ENCODE peak calls at places on chromosome 16, in six cellular contexts. One of them, this sample, is unnamed.

GRCh38 chr16:9270424-9270823 is 179.0 kb downstream of the HAPSTR1 start:
- DNase-seq in left ventricle myocardium inferior: no peak
- DNase-seq in fibroblast of the aortic adventitia: no peak
- DNase-seq in uterus: no peak
- DNase-seq in lower lobe of right lung: no peak
- DNase-seq in RWPE1: no peak
- DNase-seq in this sample: no peak

GRCh38 chr16:69105501-69106361 is at the start of gene HAS3:
- DNase-seq in left ventricle myocardium inferior: peak
- DNase-seq in fibroblast of the aortic adventitia: peak
- DNase-seq in uterus: no peak
- DNase-seq in lower lobe of right lung: peak
- DNase-seq in RWPE1: peak
- DNase-seq in this sample: no peak

GRCh38 chr16:81238296-81239011 is at the start of gene BCO1:
- DNase-seq in left ventricle myocardium inferior: no peak
- DNase-seq in fibroblast of the aortic adventitia: peak
- DNase-seq in uterus: peak
- DNase-seq in lower lobe of right lung: no peak
- DNase-seq in RWPE1: peak
- DNase-seq in this sample: no peak

GRCh38 chr16:57609541-57610401 is 18.7 kb upstream of the ADGRG1 start:
- DNase-seq in left ventricle myocardium inferior: no peak
- DNase-seq in fibroblast of the aortic adventitia: peak
- DNase-seq in uterus: no peak
- DNase-seq in lower lobe of right lung: no peak
- DNase-seq in RWPE1: no peak
- DNase-seq in this sample: peak

GRCh38 chr16:88651276-88651988 is 579 bp upstream of the CYBA start:
- DNase-seq in left ventricle myocardium inferior: peak
- DNase-seq in fibroblast of the aortic adventitia: no peak
- DNase-seq in uterus: no peak
- DNase-seq in lower lobe of right lung: peak
- DNase-seq in RWPE1: no peak
- DNase-seq in this sample: peak

GRCh38 chr16:57091990-57092785 is at the start of gene CPNE2:
- DNase-seq in left ventricle myocardium inferior: peak
- DNase-seq in fibroblast of the aortic adventitia: peak
- DNase-seq in uterus: peak
- DNase-seq in lower lobe of right lung: peak
- DNase-seq in RWPE1: peak
- DNase-seq in this sample: no peak

GRCh38 chr16:82011199-82011641 is at the start of gene SDR42E1:
- DNase-seq in left ventricle myocardium inferior: no peak
- DNase-seq in fibroblast of the aortic adventitia: no peak
- DNase-seq in uterus: no peak
- DNase-seq in lower lobe of right lung: peak
- DNase-seq in RWPE1: peak
- DNase-seq in this sample: no peak

GRCh38 chr16:64051826-64052225 is 1070.0 kb downstream of the CDH11 start:
- DNase-seq in left ventricle myocardium inferior: no peak
- DNase-seq in fibroblast of the aortic adventitia: peak
- DNase-seq in uterus: no peak
- DNase-seq in lower lobe of right lung: no peak
- DNase-seq in RWPE1: no peak
- DNase-seq in this sample: no peak

GRCh38 chr16:301235-301634 is 18.3 kb downstream of the PDIA2 start:
- DNase-seq in left ventricle myocardium inferior: no peak
- DNase-seq in fibroblast of the aortic adventitia: no peak
- DNase-seq in uterus: no peak
- DNase-seq in lower lobe of right lung: no peak
- DNase-seq in RWPE1: no peak
- DNase-seq in this sample: no peak

GRCh38 chr16:88014954-88015805 is 63.9 kb downstream of the BANP start:
- DNase-seq in left ventricle myocardium inferior: no peak
- DNase-seq in fibroblast of the aortic adventitia: no peak
- DNase-seq in uterus: peak
- DNase-seq in lower lobe of right lung: peak
- DNase-seq in RWPE1: no peak
- DNase-seq in this sample: no peak

GRCh38 chr16:58510776-58511628 is 4.3 kb upstream of the SETD6 start:
- DNase-seq in left ventricle myocardium inferior: no peak
- DNase-seq in fibroblast of the aortic adventitia: no peak
- DNase-seq in uterus: no peak
- DNase-seq in lower lobe of right lung: peak
- DNase-seq in RWPE1: no peak
- DNase-seq in this sample: no peak

GRCh38 chr16:11107781-11108465 is 148.1 kb downstream of the SOCS1 start:
- DNase-seq in left ventricle myocardium inferior: no peak
- DNase-seq in fibroblast of the aortic adventitia: peak
- DNase-seq in uterus: no peak
- DNase-seq in lower lobe of right lung: no peak
- DNase-seq in RWPE1: no peak
- DNase-seq in this sample: no peak

GRCh38 chr16:68281368-68282063 is 17.2 kb downstream of the SLC7A6 start:
- DNase-seq in left ventricle myocardium inferior: no peak
- DNase-seq in fibroblast of the aortic adventitia: no peak
- DNase-seq in uterus: no peak
- DNase-seq in lower lobe of right lung: no peak
- DNase-seq in RWPE1: no peak
- DNase-seq in this sample: no peak

GRCh38 chr16:55622930-55623561 is 32.7 kb upstream of the SLC6A2 start:
- DNase-seq in left ventricle myocardium inferior: no peak
- DNase-seq in fibroblast of the aortic adventitia: no peak
- DNase-seq in uterus: no peak
- DNase-seq in lower lobe of right lung: no peak
- DNase-seq in RWPE1: peak
- DNase-seq in this sample: no peak

GRCh38 chr16:85587763-85588474 is 25.2 kb upstream of the GSE1 start:
- DNase-seq in left ventricle myocardium inferior: no peak
- DNase-seq in fibroblast of the aortic adventitia: no peak
- DNase-seq in uterus: no peak
- DNase-seq in lower lobe of right lung: no peak
- DNase-seq in RWPE1: no peak
- DNase-seq in this sample: no peak

GRCh38 chr16:57277586-57277985 is 6.9 kb downstream of the PLLP start:
- DNase-seq in left ventricle myocardium inferior: no peak
- DNase-seq in fibroblast of the aortic adventitia: peak
- DNase-seq in uterus: no peak
- DNase-seq in lower lobe of right lung: peak
- DNase-seq in RWPE1: peak
- DNase-seq in this sample: no peak

GRCh38 chr16:87017388-87018012 is 299.7 kb downstream of the C16orf95 start:
- DNase-seq in left ventricle myocardium inferior: no peak
- DNase-seq in fibroblast of the aortic adventitia: peak
- DNase-seq in uterus: no peak
- DNase-seq in lower lobe of right lung: no peak
- DNase-seq in RWPE1: peak
- DNase-seq in this sample: no peak

GRCh38 chr16:87956169-87956770 is 5.0 kb downstream of the BANP start:
- DNase-seq in left ventricle myocardium inferior: peak
- DNase-seq in fibroblast of the aortic adventitia: peak
- DNase-seq in uterus: no peak
- DNase-seq in lower lobe of right lung: peak
- DNase-seq in RWPE1: no peak
- DNase-seq in this sample: peak

GRCh38 chr16:76287466-76287865 is 10.3 kb downstream of the CNTNAP4 start:
- DNase-seq in left ventricle myocardium inferior: no peak
- DNase-seq in fibroblast of the aortic adventitia: no peak
- DNase-seq in uterus: no peak
- DNase-seq in lower lobe of right lung: no peak
- DNase-seq in RWPE1: no peak
- DNase-seq in this sample: no peak

GRCh38 chr16:24717411-24717810 is 12.0 kb upstream of the TNRC6A start:
- DNase-seq in left ventricle myocardium inferior: no peak
- DNase-seq in fibroblast of the aortic adventitia: peak
- DNase-seq in uterus: no peak
- DNase-seq in lower lobe of right lung: no peak
- DNase-seq in RWPE1: no peak
- DNase-seq in this sample: no peak

GRCh38 chr16:9048302-9048700 is 43.1 kb upstream of the HAPSTR1 start:
- DNase-seq in left ventricle myocardium inferior: no peak
- DNase-seq in fibroblast of the aortic adventitia: no peak
- DNase-seq in uterus: no peak
- DNase-seq in lower lobe of right lung: no peak
- DNase-seq in RWPE1: no peak
- DNase-seq in this sample: no peak

GRCh38 chr16:180101-180920 is at the start of gene HBQ1:
- DNase-seq in left ventricle myocardium inferior: peak
- DNase-seq in fibroblast of the aortic adventitia: no peak
- DNase-seq in uterus: no peak
- DNase-seq in lower lobe of right lung: no peak
- DNase-seq in RWPE1: no peak
- DNase-seq in this sample: no peak

GRCh38 chr16:27729516-27730304 is 179.8 kb downstream of the KATNIP start:
- DNase-seq in left ventricle myocardium inferior: no peak
- DNase-seq in fibroblast of the aortic adventitia: peak
- DNase-seq in uterus: no peak
- DNase-seq in lower lobe of right lung: peak
- DNase-seq in RWPE1: no peak
- DNase-seq in this sample: no peak

DNA sequence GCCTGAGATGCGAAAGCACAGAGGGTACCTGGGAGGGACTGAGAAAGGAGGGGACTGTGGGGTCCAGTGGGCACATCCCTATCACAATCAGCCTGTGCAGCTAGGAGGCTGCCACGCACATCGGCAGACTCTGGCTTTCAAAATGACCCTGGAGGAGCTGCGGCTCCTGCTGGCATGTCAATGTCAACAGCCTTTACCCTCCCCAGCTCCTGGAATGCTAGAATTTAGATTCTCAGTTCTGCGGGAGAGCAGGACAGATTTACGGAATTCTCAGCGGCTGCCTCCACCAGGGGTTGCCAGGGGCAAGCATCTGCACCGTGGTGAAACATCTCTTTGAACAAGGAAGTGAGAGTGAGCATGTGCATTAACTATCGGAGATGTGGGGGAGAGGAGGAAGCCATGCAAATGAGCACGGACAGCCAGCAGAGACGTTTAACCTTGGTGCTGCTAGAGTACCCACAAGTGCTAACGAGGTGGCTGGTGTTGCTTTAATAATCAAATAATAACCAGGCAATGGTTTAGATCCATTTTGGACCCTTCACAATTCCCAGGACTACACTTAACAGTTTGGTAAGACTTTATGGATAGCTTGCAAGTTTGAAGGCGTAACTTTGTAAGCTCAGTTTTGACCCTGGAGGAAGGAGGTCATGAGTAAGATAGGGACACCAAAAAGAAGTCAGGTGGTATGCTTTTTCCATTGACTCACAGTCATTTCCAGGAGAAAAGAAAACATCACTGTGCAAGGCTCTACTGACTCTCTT is 54.1 kb downstream of the XYLT1 start:
- DNase-seq in left ventricle myocardium inferior: peak
- DNase-seq in fibroblast of the aortic adventitia: no peak
- DNase-seq in uterus: no peak
- DNase-seq in lower lobe of right lung: peak
- DNase-seq in RWPE1: no peak
- DNase-seq in this sample: peak
- TF ChIP-seq CTCF in left ventricle myocardium inferior: peak
- TF ChIP-seq CTCF in fibroblast of the aortic adventitia: no peak
- TF ChIP-seq CTCF in uterus: no peak
- TF ChIP-seq CTCF in lower lobe of right lung: peak
- TF ChIP-seq CTCF in RWPE1: no peak
- TF ChIP-seq CTCF in this sample: no peak

GRCh38 chr16:22116095-22116700 is 23.9 kb downstream of the VWA3A start:
- DNase-seq in left ventricle myocardium inferior: no peak
- DNase-seq in fibroblast of the aortic adventitia: no peak
- DNase-seq in uterus: no peak
- DNase-seq in lower lobe of right lung: no peak
- DNase-seq in RWPE1: no peak
- DNase-seq in this sample: no peak
- TF ChIP-seq CTCF in left ventricle myocardium inferior: no peak
- TF ChIP-seq CTCF in fibroblast of the aortic adventitia: no peak
- TF ChIP-seq CTCF in uterus: no peak
- TF ChIP-seq CTCF in lower lobe of right lung: no peak
- TF ChIP-seq CTCF in RWPE1: no peak
- TF ChIP-seq CTCF in this sample: no peak

GRCh38 chr16:83717308-83717707 is 90.5 kb upstream of the HSBP1 start:
- DNase-seq in left ventricle myocardium inferior: no peak
- DNase-seq in fibroblast of the aortic adventitia: no peak
- DNase-seq in uterus: no peak
- DNase-seq in lower lobe of right lung: no peak
- DNase-seq in RWPE1: no peak
- DNase-seq in this sample: no peak
- TF ChIP-seq CTCF in left ventricle myocardium inferior: no peak
- TF ChIP-seq CTCF in fibroblast of the aortic adventitia: no peak
- TF ChIP-seq CTCF in uterus: no peak
- TF ChIP-seq CTCF in lower lobe of right lung: no peak
- TF ChIP-seq CTCF in RWPE1: no peak
- TF ChIP-seq CTCF in this sample: no peak

GRCh38 chr16:4506450-4506849 is 30.3 kb downstream of the HMOX2 start:
- DNase-seq in left ventricle myocardium inferior: no peak
- DNase-seq in fibroblast of the aortic adventitia: peak
- DNase-seq in uterus: peak
- DNase-seq in lower lobe of right lung: no peak
- DNase-seq in RWPE1: peak
- DNase-seq in this sample: peak
- TF ChIP-seq CTCF in left ventricle myocardium inferior: peak
- TF ChIP-seq CTCF in fibroblast of the aortic adventitia: peak
- TF ChIP-seq CTCF in uterus: peak
- TF ChIP-seq CTCF in lower lobe of right lung: peak
- TF ChIP-seq CTCF in RWPE1: peak
- TF ChIP-seq CTCF in this sample: peak